ENCODE peak calls at places on chromosomes 13 and 19, in seven cellular contexts. One of them, this sample, is unnamed.

GRCh38 chr13:50012396-50013169 is 2.7 kb upstream of the KCNRG start:
- DNase-seq in neuronal stem cell: no peak
- DNase-seq in HCEC 1CT: no peak
- DNase-seq in CD8-positive, alpha-beta T cell: no peak
- DNase-seq in Ammon's horn: no peak
- DNase-seq in ecto neural progenitor cell: no peak
- DNase-seq in ovary: no peak
- DNase-seq in this sample: no peak

GRCh38 chr13:33794576-33794975 is 23.4 kb upstream of the RFC3 start:
- DNase-seq in HCEC 1CT: no peak
- DNase-seq in ovary: no peak
- DNase-seq in Ammon's horn: peak; percentile 25
- DNase-seq in neuronal stem cell: no peak
- DNase-seq in ecto neural progenitor cell: no peak
- DNase-seq in CD8-positive, alpha-beta T cell: no peak
- DNase-seq in this sample: peak; percentile 29

GRCh38 chr13:97372929-97373328 is 61.0 kb upstream of the RAP2A start:
- DNase-seq in neuronal stem cell: no peak
- DNase-seq in Ammon's horn: peak; percentile 53
- DNase-seq in CD8-positive, alpha-beta T cell: no peak
- DNase-seq in HCEC 1CT: no peak
- DNase-seq in ovary: no peak
- DNase-seq in ecto neural progenitor cell: no peak
- DNase-seq in this sample: no peak

GRCh38 chr13:106372199-106373160 is 163.0 kb downstream of the EFNB2 start:
- DNase-seq in ovary: no peak
- DNase-seq in Ammon's horn: no peak
- DNase-seq in neuronal stem cell: no peak
- DNase-seq in CD8-positive, alpha-beta T cell: no peak
- DNase-seq in HCEC 1CT: peak; percentile 25
- DNase-seq in ecto neural progenitor cell: no peak
- DNase-seq in this sample: peak; percentile 19

GRCh38 chr13:52832268-52832667 is 16.2 kb downstream of the PCDH8 start:
- DNase-seq in HCEC 1CT: no peak
- DNase-seq in neuronal stem cell: no peak
- DNase-seq in ovary: no peak
- DNase-seq in CD8-positive, alpha-beta T cell: no peak
- DNase-seq in Ammon's horn: no peak
- DNase-seq in ecto neural progenitor cell: no peak
- DNase-seq in this sample: no peak

GRCh38 chr19:12689012-12689411 is 1.2 kb downstream of the GNG14 start:
- DNase-seq in ovary: no peak
- DNase-seq in HCEC 1CT: no peak
- DNase-seq in neuronal stem cell: no peak
- DNase-seq in CD8-positive, alpha-beta T cell: no peak
- DNase-seq in ecto neural progenitor cell: no peak
- DNase-seq in Ammon's horn: no peak
- DNase-seq in this sample: no peak

GRCh38 chr19:44874317-44874716 is 16.7 kb upstream of the TOMM40 start:
- DNase-seq in Ammon's horn: no peak
- DNase-seq in neuronal stem cell: no peak
- DNase-seq in ecto neural progenitor cell: no peak
- DNase-seq in CD8-positive, alpha-beta T cell: no peak
- DNase-seq in HCEC 1CT: no peak
- DNase-seq in ovary: no peak
- DNase-seq in this sample: no peak

GRCh38 chr13:113207890-113208423 is 512 bp downstream of the PCID2 start:
- DNase-seq in CD8-positive, alpha-beta T cell: no peak
- DNase-seq in neuronal stem cell: peak; percentile 50
- DNase-seq in ovary: peak; percentile 34
- DNase-seq in ecto neural progenitor cell: peak; percentile 76
- DNase-seq in Ammon's horn: no peak
- DNase-seq in HCEC 1CT: peak; percentile 58
- DNase-seq in this sample: peak; percentile 45

GRCh38 chr13:63209330-63210017 is 1793.8 kb upstream of the PCDH20 start:
- DNase-seq in ecto neural progenitor cell: no peak
- DNase-seq in HCEC 1CT: no peak
- DNase-seq in neuronal stem cell: no peak
- DNase-seq in ovary: no peak
- DNase-seq in CD8-positive, alpha-beta T cell: no peak
- DNase-seq in Ammon's horn: no peak
- DNase-seq in this sample: no peak

GRCh38 chr19:3670796-3671679 is 29.2 kb downstream of the PIP5K1C start:
- DNase-seq in ecto neural progenitor cell: no peak
- DNase-seq in ovary: peak; percentile 94
- DNase-seq in neuronal stem cell: no peak
- DNase-seq in Ammon's horn: no peak
- DNase-seq in HCEC 1CT: peak; percentile 76
- DNase-seq in CD8-positive, alpha-beta T cell: peak; percentile 26
- DNase-seq in this sample: no peak

GRCh38 chr13:107650081-107650701 is 565.1 kb downstream of the LIG4 start:
- DNase-seq in HCEC 1CT: peak; percentile 56
- DNase-seq in ovary: peak; percentile 30
- DNase-seq in CD8-positive, alpha-beta T cell: peak; percentile 14
- DNase-seq in Ammon's horn: peak; percentile 56
- DNase-seq in neuronal stem cell: peak; percentile 57
- DNase-seq in ecto neural progenitor cell: peak; percentile 79
- DNase-seq in this sample: no peak

GRCh38 chr19:43495082-43495481 is 9.5 kb downstream of the PHLDB3 start:
- DNase-seq in HCEC 1CT: no peak
- DNase-seq in neuronal stem cell: no peak
- DNase-seq in ovary: no peak
- DNase-seq in Ammon's horn: no peak
- DNase-seq in CD8-positive, alpha-beta T cell: no peak
- DNase-seq in ecto neural progenitor cell: no peak
- DNase-seq in this sample: no peak

GRCh38 chr13:49627831-49628652 is at the start of gene ARL11:
- DNase-seq in Ammon's horn: peak; percentile 67
- DNase-seq in CD8-positive, alpha-beta T cell: peak; percentile 56
- DNase-seq in HCEC 1CT: no peak
- DNase-seq in neuronal stem cell: no peak
- DNase-seq in ovary: no peak
- DNase-seq in ecto neural progenitor cell: peak; percentile 69
- DNase-seq in this sample: no peak

GRCh38 chr13:66958611-66959010 is 271.5 kb downstream of the PCDH9 start:
- DNase-seq in ecto neural progenitor cell: no peak
- DNase-seq in neuronal stem cell: no peak
- DNase-seq in Ammon's horn: no peak
- DNase-seq in ovary: no peak
- DNase-seq in HCEC 1CT: no peak
- DNase-seq in CD8-positive, alpha-beta T cell: no peak
- DNase-seq in this sample: no peak

GRCh38 chr13:95300625-95301134 is 571 bp downstream of the ABCC4 start:
- DNase-seq in CD8-positive, alpha-beta T cell: peak; percentile 47
- DNase-seq in ecto neural progenitor cell: peak; percentile 70
- DNase-seq in Ammon's horn: peak; percentile 62
- DNase-seq in ovary: peak; percentile 56
- DNase-seq in HCEC 1CT: peak; percentile 73
- DNase-seq in neuronal stem cell: peak; percentile 35
- DNase-seq in this sample: peak; percentile 54

GRCh38 chr19:52991021-52991420 is 22.7 kb upstream of the ERVV-1 start:
- DNase-seq in neuronal stem cell: no peak
- DNase-seq in HCEC 1CT: no peak
- DNase-seq in CD8-positive, alpha-beta T cell: no peak
- DNase-seq in Ammon's horn: no peak
- DNase-seq in ecto neural progenitor cell: no peak
- DNase-seq in ovary: no peak
- DNase-seq in this sample: peak; percentile 17

GRCh38 chr13:112940236-112940635 is 28.8 kb upstream of the MCF2L start:
- DNase-seq in HCEC 1CT: no peak
- DNase-seq in ovary: no peak
- DNase-seq in Ammon's horn: peak; percentile 72
- DNase-seq in neuronal stem cell: no peak
- DNase-seq in ecto neural progenitor cell: no peak
- DNase-seq in CD8-positive, alpha-beta T cell: no peak
- DNase-seq in this sample: no peak

GRCh38 chr19:41801682-41802317 is 5.4 kb downstream of the CEACAM3 start:
- DNase-seq in Ammon's horn: no peak
- DNase-seq in ovary: no peak
- DNase-seq in HCEC 1CT: no peak
- DNase-seq in neuronal stem cell: no peak
- DNase-seq in ecto neural progenitor cell: no peak
- DNase-seq in CD8-positive, alpha-beta T cell: no peak
- DNase-seq in this sample: no peak

GRCh38 chr13:85512421-85512820 is 286.8 kb downstream of the SLITRK6 start:
- DNase-seq in ecto neural progenitor cell: no peak
- DNase-seq in CD8-positive, alpha-beta T cell: no peak
- DNase-seq in HCEC 1CT: no peak
- DNase-seq in ovary: no peak
- DNase-seq in Ammon's horn: no peak
- DNase-seq in neuronal stem cell: no peak
- DNase-seq in this sample: no peak

GRCh38 chr19:47037766-47038165 is 10.7 kb downstream of the TMEM160 start:
- DNase-seq in Ammon's horn: no peak
- DNase-seq in ecto neural progenitor cell: no peak
- DNase-seq in ovary: no peak
- DNase-seq in neuronal stem cell: no peak
- DNase-seq in CD8-positive, alpha-beta T cell: no peak
- DNase-seq in HCEC 1CT: no peak
- DNase-seq in this sample: no peak

GRCh38 chr19:35354898-35355297 is 3.4 kb upstream of the FFAR3 start:
- DNase-seq in Ammon's horn: no peak
- DNase-seq in neuronal stem cell: no peak
- DNase-seq in ecto neural progenitor cell: no peak
- DNase-seq in ovary: peak; percentile 6
- DNase-seq in CD8-positive, alpha-beta T cell: no peak
- DNase-seq in HCEC 1CT: no peak
- DNase-seq in this sample: no peak

GRCh38 chr19:41707502-41707812 is 969 bp upstream of the CEACAM5 start:
- DNase-seq in neuronal stem cell: no peak
- DNase-seq in ecto neural progenitor cell: no peak
- DNase-seq in ovary: no peak
- DNase-seq in HCEC 1CT: no peak
- DNase-seq in CD8-positive, alpha-beta T cell: no peak
- DNase-seq in Ammon's horn: no peak
- DNase-seq in this sample: no peak